ENCODE peak calls at places on chromosomes 13 and 19, in five cellular contexts. One of them, this sample, is unnamed.
A peak's percentile ranks its signal among the peaks of the same experiment; 100 is the strongest.

GRCh38 chr19:18290250-18291018 is 9.0 kb upstream of the JUND start:
- DNase-seq in effector memory CD4-positive, alpha-beta T cell: peak; percentile 89
- DNase-seq in lower lobe of right lung: no peak
- DNase-seq in Panc1: no peak
- DNase-seq in pancreas: peak; percentile 51
- DNase-seq in this sample: no peak

GRCh38 chr13:73341748-73342147 is 282.9 kb downstream of the KLF5 start:
- DNase-seq in effector memory CD4-positive, alpha-beta T cell: no peak
- DNase-seq in lower lobe of right lung: no peak
- DNase-seq in Panc1: no peak
- DNase-seq in pancreas: no peak
- DNase-seq in this sample: peak; percentile 25

GRCh38 chr13:101985321-101985720 is 416.5 kb downstream of the FGF14 start:
- DNase-seq in effector memory CD4-positive, alpha-beta T cell: no peak
- DNase-seq in lower lobe of right lung: no peak
- DNase-seq in Panc1: no peak
- DNase-seq in pancreas: no peak
- DNase-seq in this sample: no peak

GRCh38 chr13:50309200-50309848 is 294.1 kb downstream of the KCNRG start:
- DNase-seq in effector memory CD4-positive, alpha-beta T cell: no peak
- DNase-seq in lower lobe of right lung: no peak
- DNase-seq in Panc1: no peak
- DNase-seq in pancreas: no peak
- DNase-seq in this sample: no peak

GRCh38 chr19:4488496-4488895 is 16.4 kb downstream of the HDGFL2 start:
- DNase-seq in effector memory CD4-positive, alpha-beta T cell: no peak
- DNase-seq in lower lobe of right lung: no peak
- DNase-seq in Panc1: no peak
- DNase-seq in pancreas: no peak
- DNase-seq in this sample: no peak

GRCh38 chr13:66635526-66635925 is 594.6 kb downstream of the PCDH9 start:
- DNase-seq in effector memory CD4-positive, alpha-beta T cell: no peak
- DNase-seq in lower lobe of right lung: no peak
- DNase-seq in Panc1: no peak
- DNase-seq in pancreas: no peak
- DNase-seq in this sample: peak; percentile 79

GRCh38 chr13:43537124-43537523 is 249.6 kb downstream of the ENOX1 start:
- DNase-seq in effector memory CD4-positive, alpha-beta T cell: no peak
- DNase-seq in lower lobe of right lung: no peak
- DNase-seq in Panc1: no peak
- DNase-seq in pancreas: no peak
- DNase-seq in this sample: peak; percentile 76

GRCh38 chr13:75547917-75548316 is 1.7 kb upstream of the UCHL3 start:
- DNase-seq in effector memory CD4-positive, alpha-beta T cell: no peak
- DNase-seq in lower lobe of right lung: no peak
- DNase-seq in Panc1: no peak
- DNase-seq in pancreas: no peak
- DNase-seq in this sample: no peak

GRCh38 chr19:32708457-32708856 is 11.1 kb upstream of the TDRD12 start:
- DNase-seq in effector memory CD4-positive, alpha-beta T cell: no peak
- DNase-seq in lower lobe of right lung: no peak
- DNase-seq in Panc1: no peak
- DNase-seq in pancreas: no peak
- DNase-seq in this sample: no peak

GRCh38 chr13:79779761-79780160 is 298.8 kb downstream of the NDFIP2 start:
- DNase-seq in effector memory CD4-positive, alpha-beta T cell: no peak
- DNase-seq in lower lobe of right lung: peak; percentile 48
- DNase-seq in Panc1: no peak
- DNase-seq in pancreas: no peak
- DNase-seq in this sample: peak; percentile 71

GRCh38 chr19:42113641-42114348 is 18.5 kb downstream of the POU2F2 start:
- DNase-seq in effector memory CD4-positive, alpha-beta T cell: no peak
- DNase-seq in lower lobe of right lung: no peak
- DNase-seq in Panc1: peak; percentile 43
- DNase-seq in pancreas: peak; percentile 34
- DNase-seq in this sample: no peak

GRCh38 chr13:71870036-71870435 is 3.0 kb upstream of the DACH1 start:
- DNase-seq in effector memory CD4-positive, alpha-beta T cell: no peak
- DNase-seq in lower lobe of right lung: no peak
- DNase-seq in Panc1: no peak
- DNase-seq in pancreas: no peak
- DNase-seq in this sample: no peak

GRCh38 chr13:108560092-108560491 is 69.3 kb upstream of the MYO16 start:
- DNase-seq in effector memory CD4-positive, alpha-beta T cell: no peak
- DNase-seq in lower lobe of right lung: no peak
- DNase-seq in Panc1: no peak
- DNase-seq in pancreas: no peak
- DNase-seq in this sample: no peak

GRCh38 chr19:45779231-45780145 is 2.8 kb downstream of the DMPK start:
- DNase-seq in effector memory CD4-positive, alpha-beta T cell: peak; percentile 83
- DNase-seq in lower lobe of right lung: peak; percentile 90
- DNase-seq in Panc1: no peak
- DNase-seq in pancreas: peak; percentile 98
- DNase-seq in this sample: peak; percentile 93

GRCh38 chr19:3855321-3855720 is 13.5 kb downstream of the ZFR2 start:
- DNase-seq in effector memory CD4-positive, alpha-beta T cell: no peak
- DNase-seq in lower lobe of right lung: no peak
- DNase-seq in Panc1: peak; percentile 8
- DNase-seq in pancreas: no peak
- DNase-seq in this sample: no peak

GRCh38 chr19:29687244-29687896 is 22.1 kb downstream of the PLEKHF1 start:
- DNase-seq in effector memory CD4-positive, alpha-beta T cell: no peak
- DNase-seq in lower lobe of right lung: no peak
- DNase-seq in Panc1: no peak
- DNase-seq in pancreas: no peak
- DNase-seq in this sample: no peak

GRCh38 chr13:74132768-74133656 is 1.2 kb downstream of the KLF12 start:
- DNase-seq in effector memory CD4-positive, alpha-beta T cell: peak; percentile 4
- DNase-seq in lower lobe of right lung: peak; percentile 52
- DNase-seq in Panc1: no peak
- DNase-seq in pancreas: peak; percentile 66
- DNase-seq in this sample: peak; percentile 64

GRCh38 chr13:111630411-111630810 is 310.0 kb downstream of the TEX29 start:
- DNase-seq in effector memory CD4-positive, alpha-beta T cell: no peak
- DNase-seq in lower lobe of right lung: no peak
- DNase-seq in Panc1: no peak
- DNase-seq in pancreas: no peak
- DNase-seq in this sample: no peak

GRCh38 chr19:46113726-46114125 is 10.8 kb downstream of the IGFL3 start:
- DNase-seq in effector memory CD4-positive, alpha-beta T cell: no peak
- DNase-seq in lower lobe of right lung: no peak
- DNase-seq in Panc1: no peak
- DNase-seq in pancreas: no peak
- DNase-seq in this sample: no peak

GRCh38 chr13:104750377-104750776 is 1684.2 kb upstream of the SLC10A2 start:
- DNase-seq in effector memory CD4-positive, alpha-beta T cell: no peak
- DNase-seq in lower lobe of right lung: no peak
- DNase-seq in Panc1: no peak
- DNase-seq in pancreas: no peak
- DNase-seq in this sample: no peak

GRCh38 chr19:44756089-44756562 is 7.6 kb downstream of the BCL3 start:
- DNase-seq in effector memory CD4-positive, alpha-beta T cell: no peak
- DNase-seq in lower lobe of right lung: no peak
- DNase-seq in Panc1: no peak
- DNase-seq in pancreas: peak; percentile 83
- DNase-seq in this sample: no peak
- H3K27ac ChIP-seq in effector memory CD4-positive, alpha-beta T cell: peak overlapping the region; percentile 94
- H3K27ac ChIP-seq in lower lobe of right lung: peak overlapping the region; percentile 94
- H3K27ac ChIP-seq in Panc1: peak overlapping the region; percentile 63
- H3K27ac ChIP-seq in pancreas: peak overlapping the region; percentile 0
- H3K27ac ChIP-seq in this sample: no peak overlapping the region

GRCh38 chr13:29578300-29579048 is 17.0 kb downstream of the SLC7A1 start:
- DNase-seq in effector memory CD4-positive, alpha-beta T cell: no peak
- DNase-seq in lower lobe of right lung: no peak
- DNase-seq in Panc1: no peak
- DNase-seq in pancreas: no peak
- DNase-seq in this sample: no peak
- H3K27ac ChIP-seq in effector memory CD4-positive, alpha-beta T cell: no peak overlapping the region
- H3K27ac ChIP-seq in lower lobe of right lung: no peak overlapping the region
- H3K27ac ChIP-seq in Panc1: no peak overlapping the region
- H3K27ac ChIP-seq in pancreas: peak overlapping the region; percentile 28
- H3K27ac ChIP-seq in this sample: peak overlapping the region; percentile 5

GRCh38 chr19:49498475-49498874 is 2.2 kb downstream of the RPS11 start:
- DNase-seq in effector memory CD4-positive, alpha-beta T cell: no peak
- DNase-seq in lower lobe of right lung: no peak
- DNase-seq in Panc1: no peak
- DNase-seq in pancreas: no peak
- DNase-seq in this sample: no peak

GRCh38 chr19:49497790-49498106 is 1.5 kb downstream of the RPS11 start:
- DNase-seq in effector memory CD4-positive, alpha-beta T cell: no peak
- DNase-seq in lower lobe of right lung: no peak
- DNase-seq in Panc1: no peak
- DNase-seq in pancreas: no peak
- DNase-seq in this sample: no peak

GRCh38 chr19:49497047-49497789 is 984 bp downstream of the RPS11 start:
- DNase-seq in effector memory CD4-positive, alpha-beta T cell: peak; percentile 62
- DNase-seq in lower lobe of right lung: peak; percentile 89
- DNase-seq in Panc1: no peak
- DNase-seq in pancreas: peak; percentile 72
- DNase-seq in this sample: peak; percentile 63

GRCh38 chr19:49496574-49497008 is 357 bp downstream of the RPS11 start:
- DNase-seq in effector memory CD4-positive, alpha-beta T cell: no peak
- DNase-seq in lower lobe of right lung: no peak
- DNase-seq in Panc1: no peak
- DNase-seq in pancreas: no peak
- DNase-seq in this sample: no peak

GRCh38 chr19:49499030-49499670 is 2.9 kb downstream of the RPS11 start:
- DNase-seq in effector memory CD4-positive, alpha-beta T cell: peak; percentile 23
- DNase-seq in lower lobe of right lung: no peak
- DNase-seq in Panc1: no peak
- DNase-seq in pancreas: peak; percentile 72
- DNase-seq in this sample: no peak
- H3K27ac ChIP-seq in effector memory CD4-positive, alpha-beta T cell: peak overlapping the region; percentile 97
- H3K27ac ChIP-seq in lower lobe of right lung: peak overlapping the region; percentile 81
- H3K27ac ChIP-seq in Panc1: no peak overlapping the region
- H3K27ac ChIP-seq in pancreas: no peak overlapping the region
- H3K27ac ChIP-seq in this sample: peak overlapping the region; percentile 39

DNA sequence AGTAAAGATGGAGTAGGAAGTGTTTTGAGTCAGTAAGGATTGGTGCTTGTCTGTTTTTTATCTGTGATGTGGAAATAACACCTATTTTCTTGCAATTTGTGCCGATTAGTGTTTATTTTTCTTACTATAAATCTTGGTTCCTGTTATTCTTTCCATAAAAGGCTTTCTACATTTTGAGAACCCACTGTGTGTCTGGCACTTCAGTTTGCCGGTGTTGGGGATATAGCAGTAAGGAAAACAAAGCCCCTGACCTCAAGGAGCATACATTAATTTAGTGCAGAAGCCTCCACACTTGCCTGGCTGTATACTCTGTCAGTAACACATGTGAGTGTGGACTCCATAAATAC is 35.6 kb upstream of the GARRE1 start:
- DNase-seq in effector memory CD4-positive, alpha-beta T cell: no peak
- DNase-seq in lower lobe of right lung: no peak
- DNase-seq in Panc1: no peak
- DNase-seq in pancreas: no peak
- DNase-seq in this sample: no peak
- H3K27ac ChIP-seq in effector memory CD4-positive, alpha-beta T cell: no peak overlapping the region
- H3K27ac ChIP-seq in lower lobe of right lung: no peak overlapping the region
- H3K27ac ChIP-seq in Panc1: peak overlapping the region; percentile 36
- H3K27ac ChIP-seq in pancreas: no peak overlapping the region
- H3K27ac ChIP-seq in this sample: peak overlapping the region; percentile 51